ENCODE peak calls at places on chromosomes 3 and 15, in nine cellular contexts. F is body of pancreas, Z is transverse colon, N is IMR-90, L is sigmoid colon, W is heart left ventricle, S is Peyer's patch, J is stomach, Q is suprapubic skin. U is an unnamed sample.

GRCh38 chr3:22284559-22284958 is 533.5 kb upstream of the ZNF385D start:
- DNase-seq in F (no peak), Z (no peak), N (peak; percentile 2), L (no peak), W (no peak), S (no peak), J (no peak), Q (no peak), U (no peak)

GRCh38 chr3:58293516-58293915 is 12.5 kb upstream of the RPP14 start:
- DNase-seq in F (no peak), Z (no peak), N (no peak), L (no peak), W (no peak), S (no peak), J (no peak), Q (no peak), U (no peak)

GRCh38 chr15:79812536-79812935 is 84.3 kb downstream of the MTHFS start:
- DNase-seq in F (no peak), Z (no peak), N (no peak), L (no peak), W (no peak), S (no peak), J (no peak), Q (no peak), U (no peak)

GRCh38 chr3:11185564-11186317 is 31.4 kb downstream of the HRH1 start:
- DNase-seq in F (peak; percentile 77), Z (peak; percentile 75), N (peak; percentile 96), L (peak; percentile 92), W (peak; percentile 84), S (no peak), J (peak; percentile 75), Q (peak; percentile 91), U (peak; percentile 71)

GRCh38 chr15:32643907-32644445 is 2.5 kb downstream of the SCG5 start:
- DNase-seq in F (no peak), Z (no peak), N (peak; percentile 66), L (no peak), W (no peak), S (no peak), J (no peak), Q (no peak), U (no peak)

GRCh38 chr15:73709671-73710070 is 25.5 kb downstream of the CD276 start:
- DNase-seq in F (no peak), Z (peak; percentile 47), N (no peak), L (no peak), W (no peak), S (no peak), J (no peak), Q (no peak), U (no peak)

GRCh38 chr3:14319654-14320182 is 82.7 kb upstream of the SLC6A6 start:
- DNase-seq in F (no peak), Z (peak; percentile 49), N (peak; percentile 77), L (no peak), W (peak; percentile 31), S (peak; percentile 31), J (peak; percentile 67), Q (peak; percentile 33), U (no peak)

GRCh38 chr15:33746203-33746602 is 222.1 kb upstream of the CHRM5 start:
- DNase-seq in F (no peak), Z (peak; percentile 20), N (no peak), L (no peak), W (no peak), S (no peak), J (no peak), Q (no peak), U (no peak)

GRCh38 chr3:161150001-161150525 is 44.9 kb upstream of the B3GALNT1 start:
- DNase-seq in F (no peak), Z (no peak), N (no peak), L (no peak), W (no peak), S (no peak), J (no peak), Q (no peak), U (no peak)

GRCh38 chr3:117589454-117589853 is 879.9 kb downstream of the TUSC7 start:
- DNase-seq in F (no peak), Z (no peak), N (no peak), L (no peak), W (no peak), S (no peak), J (no peak), Q (no peak), U (no peak)

GRCh38 chr3:168865022-168865551 is 769.4 kb upstream of the GOLIM4 start:
- DNase-seq in F (no peak), Z (no peak), N (peak; percentile 48), L (no peak), W (no peak), S (no peak), J (no peak), Q (no peak), U (peak; percentile 26)

GRCh38 chr3:52848617-52849016 is 13.8 kb upstream of the MUSTN1 start:
- DNase-seq in F (no peak), Z (no peak), N (peak; percentile 91), L (peak; percentile 76), W (peak; percentile 0), S (no peak), J (no peak), Q (peak; percentile 48), U (no peak)
- H3K27ac ChIP-seq in F (no peak overlapping the region), Z (peak overlapping the region; percentile 33), N (no peak overlapping the region), L (peak overlapping the region; percentile 4), W (no peak overlapping the region), S (no peak overlapping the region), J (no peak overlapping the region), Q (peak overlapping the region; percentile 38), U (peak overlapping the region; percentile 85)

DNA sequence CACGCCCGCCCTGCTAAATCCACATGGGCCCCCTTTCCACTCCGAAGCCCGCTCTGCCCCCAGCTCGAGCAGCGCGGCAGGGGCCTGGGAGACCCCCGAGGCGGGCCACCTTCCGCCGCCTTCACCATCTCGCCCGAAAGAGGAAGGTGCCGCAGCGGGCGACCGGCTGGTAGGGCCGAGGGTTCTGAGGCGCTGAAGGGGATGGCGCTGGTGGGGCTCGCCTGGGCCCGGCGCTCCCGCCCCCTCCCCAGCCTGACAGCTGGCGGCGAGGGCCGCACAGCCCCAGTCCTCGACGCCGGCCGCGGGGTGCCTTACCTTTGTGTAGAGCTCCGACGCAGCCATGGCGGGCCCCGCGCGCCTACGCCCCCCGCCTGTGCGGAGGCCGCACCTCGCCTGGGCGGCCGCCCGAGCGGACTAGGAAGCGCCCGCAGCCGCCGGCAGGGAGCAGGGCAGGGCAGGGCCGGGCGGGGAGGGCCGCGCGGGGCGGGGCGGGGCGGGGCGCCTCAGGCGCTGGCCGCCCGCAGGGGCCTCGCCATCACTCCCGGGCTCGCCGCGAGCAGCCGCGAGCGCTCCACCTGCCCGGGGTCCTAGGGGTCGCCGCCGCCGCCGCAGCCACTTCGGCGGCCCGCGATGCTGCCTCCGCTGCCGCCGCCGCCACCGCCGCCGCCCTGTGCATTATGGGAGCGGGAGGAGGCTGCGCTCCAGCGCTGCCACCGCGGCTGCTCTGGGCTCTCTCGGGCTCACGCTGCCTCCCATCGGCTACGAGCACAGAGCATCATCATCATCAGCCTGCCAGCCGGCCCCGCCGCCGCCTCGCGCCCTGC is at the start of gene MYO5A:
- DNase-seq in F (peak; percentile 63), Z (peak; percentile 73), N (peak; percentile 71), L (peak; percentile 84), W (peak; percentile 83), S (peak; percentile 76), J (peak; percentile 68), Q (peak; percentile 77), U (peak; percentile 39)
- TF ChIP-seq POLR2A in F (peak; percentile 54), Z (peak; percentile 34), N (peak; percentile 29), L (no peak), W (no peak), S (peak; percentile 25), J (no peak), Q (peak; percentile 11), U (peak; percentile 35)

DNA sequence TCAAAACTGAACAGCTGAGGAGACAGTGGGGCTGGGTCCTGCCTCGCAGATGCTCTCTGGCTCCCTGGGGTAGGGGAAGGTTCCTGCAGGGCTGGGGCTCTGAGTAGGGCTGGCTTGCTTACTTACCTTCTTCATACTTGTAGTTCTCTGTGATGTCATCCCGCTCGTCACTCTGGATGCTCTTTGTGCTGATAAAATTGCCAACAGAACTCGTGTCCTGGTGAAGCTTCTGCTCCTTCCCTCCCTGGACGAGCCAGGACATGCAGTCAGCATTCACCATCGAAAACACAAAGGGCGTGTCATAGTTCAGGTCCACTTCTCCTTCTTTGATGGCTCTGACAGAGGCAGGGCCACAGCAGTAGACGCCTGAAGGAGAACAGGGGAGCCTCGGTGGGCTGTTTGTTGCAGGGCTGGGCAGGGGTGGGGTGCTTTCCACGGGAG is 17.9 kb upstream of the EPB42 start:
- DNase-seq in F (no peak), Z (no peak), N (no peak), L (no peak), W (no peak), S (no peak), J (no peak), Q (no peak), U (no peak)
- H3K4me3 ChIP-seq in F (no peak overlapping the region), Z (no peak overlapping the region), N (no peak overlapping the region), L (no peak overlapping the region), W (no peak overlapping the region), S (no peak overlapping the region), J (no peak overlapping the region), Q (no peak overlapping the region), U (no peak overlapping the region)

GRCh38 chr3:149270180-149270579 is 48.6 kb upstream of the CP start:
- DNase-seq in F (no peak), Z (no peak), N (peak; percentile 30), L (no peak), W (no peak), S (no peak), J (no peak), Q (no peak), U (no peak)

GRCh38 chr3:149263856-149264255 is 42.2 kb upstream of the CP start:
- DNase-seq in F (no peak), Z (no peak), N (no peak), L (no peak), W (no peak), S (no peak), J (no peak), Q (no peak), U (no peak)

GRCh38 chr3:149269687-149270086 is 48.1 kb upstream of the CP start:
- DNase-seq in F (no peak), Z (no peak), N (no peak), L (no peak), W (no peak), S (no peak), J (no peak), Q (no peak), U (no peak)

GRCh38 chr3:149266733-149267132 is 45.1 kb upstream of the CP start:
- DNase-seq in F (no peak), Z (no peak), N (peak; percentile 43), L (no peak), W (no peak), S (no peak), J (no peak), Q (no peak), U (no peak)

GRCh38 chr3:149267565-149267964 is 45.9 kb upstream of the CP start:
- DNase-seq in F (no peak), Z (no peak), N (no peak), L (no peak), W (no peak), S (peak; percentile 35), J (no peak), Q (no peak), U (no peak)
- H3K27ac ChIP-seq in F (no peak overlapping the region), Z (no peak overlapping the region), N (no peak overlapping the region), L (no peak overlapping the region), W (no peak overlapping the region), S (no peak overlapping the region), J (no peak overlapping the region), Q (no peak overlapping the region), U (no peak overlapping the region)

GRCh38 chr15:63473999-63474809 is 30.2 kb upstream of the USP3 start:
- DNase-seq in F (peak; percentile 41), Z (peak; percentile 74), N (peak; percentile 90), L (no peak), W (no peak), S (peak; percentile 71), J (peak; percentile 75), Q (no peak), U (no peak)
- TF ChIP-seq POLR2A in F (no peak), Z (peak; percentile 30), N (no peak), L (no peak), W (no peak), S (no peak), J (no peak), Q (no peak), U (no peak)

U was measured in tibial nerve.